ENCODE peak calls at places on chromosomes 6 and 20, in seven cellular contexts. One of them, this sample, is unnamed.
A peak's percentile ranks its signal among the peaks of the same experiment; 100 is the strongest.

GRCh38 chr20:32612831-32613595 is 27.9 kb upstream of the NOL4L start:
- DNase-seq in SJSA1: no peak
- DNase-seq in body of pancreas: no peak
- DNase-seq in hepatocyte: peak; percentile 61
- DNase-seq in MM.1S: no peak
- DNase-seq in IMR-90: no peak
- DNase-seq in right cardiac atrium: no peak
- DNase-seq in this sample: no peak

GRCh38 chr6:93779086-93779858 is 359.9 kb upstream of the EPHA7 start:
- DNase-seq in body of pancreas: no peak
- DNase-seq in MM.1S: no peak
- DNase-seq in SJSA1: no peak
- DNase-seq in right cardiac atrium: peak; percentile 16
- DNase-seq in hepatocyte: peak; percentile 45
- DNase-seq in IMR-90: no peak
- DNase-seq in this sample: no peak

GRCh38 chr6:155252581-155252980 is 11.2 kb upstream of the CLDN20 start:
- DNase-seq in SJSA1: no peak
- DNase-seq in hepatocyte: no peak
- DNase-seq in MM.1S: no peak
- DNase-seq in body of pancreas: no peak
- DNase-seq in right cardiac atrium: no peak
- DNase-seq in IMR-90: no peak
- DNase-seq in this sample: no peak

GRCh38 chr6:40933864-40934263 is 105.2 kb downstream of the UNC5CL start:
- DNase-seq in hepatocyte: no peak
- DNase-seq in right cardiac atrium: no peak
- DNase-seq in body of pancreas: no peak
- DNase-seq in IMR-90: peak; percentile 57
- DNase-seq in SJSA1: no peak
- DNase-seq in MM.1S: no peak
- DNase-seq in this sample: no peak

GRCh38 chr20:50401047-50401586 is 109.1 kb upstream of the PTPN1 start:
- DNase-seq in SJSA1: no peak
- DNase-seq in IMR-90: no peak
- DNase-seq in MM.1S: no peak
- DNase-seq in hepatocyte: no peak
- DNase-seq in right cardiac atrium: no peak
- DNase-seq in body of pancreas: no peak
- DNase-seq in this sample: no peak

GRCh38 chr6:153301602-153302001 is 170.5 kb upstream of the RGS17 start:
- DNase-seq in hepatocyte: no peak
- DNase-seq in SJSA1: no peak
- DNase-seq in right cardiac atrium: no peak
- DNase-seq in body of pancreas: no peak
- DNase-seq in IMR-90: no peak
- DNase-seq in MM.1S: no peak
- DNase-seq in this sample: no peak

GRCh38 chr20:31425797-31426196 is 14.6 kb upstream of the DEFB123 start:
- DNase-seq in right cardiac atrium: no peak
- DNase-seq in SJSA1: no peak
- DNase-seq in IMR-90: no peak
- DNase-seq in body of pancreas: no peak
- DNase-seq in MM.1S: no peak
- DNase-seq in hepatocyte: no peak
- DNase-seq in this sample: no peak

GRCh38 chr6:42367353-42368011 is 84.2 kb downstream of the TRERF1 start:
- DNase-seq in right cardiac atrium: no peak
- DNase-seq in SJSA1: peak; percentile 77
- DNase-seq in hepatocyte: no peak
- DNase-seq in IMR-90: peak; percentile 60
- DNase-seq in body of pancreas: no peak
- DNase-seq in MM.1S: peak; percentile 75
- DNase-seq in this sample: no peak

GRCh38 chr6:105326216-105326615 is 76.7 kb downstream of the PREP start:
- DNase-seq in MM.1S: no peak
- DNase-seq in hepatocyte: no peak
- DNase-seq in right cardiac atrium: no peak
- DNase-seq in SJSA1: no peak
- DNase-seq in IMR-90: peak; percentile 76
- DNase-seq in body of pancreas: peak; percentile 37
- DNase-seq in this sample: no peak

GRCh38 chr20:11905460-11906150 is 12.1 kb upstream of the BTBD3 start:
- DNase-seq in SJSA1: no peak
- DNase-seq in hepatocyte: peak; percentile 26
- DNase-seq in MM.1S: no peak
- DNase-seq in IMR-90: peak; percentile 29
- DNase-seq in body of pancreas: no peak
- DNase-seq in right cardiac atrium: no peak
- DNase-seq in this sample: no peak

GRCh38 chr6:139577124-139577800 is 202.8 kb upstream of the CITED2 start:
- DNase-seq in hepatocyte: no peak
- DNase-seq in SJSA1: no peak
- DNase-seq in right cardiac atrium: no peak
- DNase-seq in body of pancreas: peak; percentile 71
- DNase-seq in IMR-90: peak; percentile 44
- DNase-seq in MM.1S: no peak
- DNase-seq in this sample: no peak

GRCh38 chr6:35687658-35688604 is 784 bp downstream of the FKBP5 start:
- DNase-seq in hepatocyte: peak; percentile 67
- DNase-seq in SJSA1: peak; percentile 22
- DNase-seq in MM.1S: peak; percentile 76
- DNase-seq in body of pancreas: peak; percentile 70
- DNase-seq in right cardiac atrium: peak; percentile 50
- DNase-seq in IMR-90: peak; percentile 57
- DNase-seq in this sample: no peak

GRCh38 chr6:106574729-106575458 is 54.4 kb downstream of the RTN4IP1 start:
- DNase-seq in hepatocyte: peak; percentile 45
- DNase-seq in IMR-90: peak; percentile 70
- DNase-seq in MM.1S: no peak
- DNase-seq in right cardiac atrium: no peak
- DNase-seq in body of pancreas: no peak
- DNase-seq in SJSA1: peak; percentile 83
- DNase-seq in this sample: no peak

GRCh38 chr6:112780498-112781096 is 433.5 kb downstream of the RFPL4B start:
- DNase-seq in body of pancreas: peak; percentile 76
- DNase-seq in hepatocyte: peak; percentile 88
- DNase-seq in SJSA1: peak; percentile 61
- DNase-seq in MM.1S: peak; percentile 74
- DNase-seq in right cardiac atrium: peak; percentile 70
- DNase-seq in IMR-90: peak; percentile 84
- DNase-seq in this sample: no peak

GRCh38 chr6:42251911-42252637 is 34.4 kb upstream of the MRPS10 start:
- DNase-seq in SJSA1: no peak
- DNase-seq in right cardiac atrium: peak; percentile 78
- DNase-seq in MM.1S: no peak
- DNase-seq in hepatocyte: peak; percentile 55
- DNase-seq in body of pancreas: peak; percentile 69
- DNase-seq in IMR-90: no peak
- DNase-seq in this sample: no peak

GRCh38 chr20:63873477-63873971 is 8.5 kb downstream of the TPD52L2 start:
- DNase-seq in MM.1S: no peak
- DNase-seq in hepatocyte: no peak
- DNase-seq in body of pancreas: no peak
- DNase-seq in right cardiac atrium: peak; percentile 64
- DNase-seq in IMR-90: peak; percentile 92
- DNase-seq in SJSA1: no peak
- DNase-seq in this sample: no peak

GRCh38 chr6:36083446-36083845 is 46.9 kb upstream of the MAPK13 start:
- DNase-seq in MM.1S: no peak
- DNase-seq in SJSA1: no peak
- DNase-seq in hepatocyte: no peak
- DNase-seq in right cardiac atrium: no peak
- DNase-seq in IMR-90: no peak
- DNase-seq in body of pancreas: no peak
- DNase-seq in this sample: no peak

GRCh38 chr20:35342154-35342769 is 50.0 kb upstream of the FAM83C start:
- DNase-seq in right cardiac atrium: no peak
- DNase-seq in hepatocyte: no peak
- DNase-seq in SJSA1: no peak
- DNase-seq in IMR-90: no peak
- DNase-seq in body of pancreas: no peak
- DNase-seq in MM.1S: no peak
- DNase-seq in this sample: no peak

GRCh38 chr6:71720705-71721104 is 165.6 kb upstream of the RIMS1 start:
- DNase-seq in MM.1S: no peak
- DNase-seq in SJSA1: no peak
- DNase-seq in right cardiac atrium: no peak
- DNase-seq in body of pancreas: no peak
- DNase-seq in IMR-90: no peak
- DNase-seq in hepatocyte: peak; percentile 8
- DNase-seq in this sample: no peak

GRCh38 chr20:33209789-33210188 is 7.4 kb upstream of the BPIFA3 start:
- DNase-seq in body of pancreas: peak; percentile 81
- DNase-seq in SJSA1: peak; percentile 39
- DNase-seq in IMR-90: peak; percentile 52
- DNase-seq in MM.1S: peak; percentile 64
- DNase-seq in hepatocyte: peak; percentile 94
- DNase-seq in right cardiac atrium: peak; percentile 70
- DNase-seq in this sample: no peak

GRCh38 chr20:62476074-62476838 is 461 bp upstream of the GATA5 start:
- DNase-seq in SJSA1: no peak
- DNase-seq in hepatocyte: no peak
- DNase-seq in right cardiac atrium: peak; percentile 77
- DNase-seq in IMR-90: no peak
- DNase-seq in body of pancreas: no peak
- DNase-seq in MM.1S: no peak
- DNase-seq in this sample: no peak

GRCh38 chr6:167742719-167743303 is 83.9 kb upstream of the AFDN start:
- DNase-seq in hepatocyte: no peak
- DNase-seq in right cardiac atrium: no peak
- DNase-seq in IMR-90: no peak
- DNase-seq in MM.1S: no peak
- DNase-seq in body of pancreas: no peak
- DNase-seq in SJSA1: peak; percentile 27
- DNase-seq in this sample: no peak

GRCh38 chr6:30101939-30102700 is 10.8 kb downstream of the TRIM31 start:
- DNase-seq in MM.1S: peak; percentile 79
- DNase-seq in hepatocyte: peak; percentile 96
- DNase-seq in right cardiac atrium: peak; percentile 94
- DNase-seq in IMR-90: peak; percentile 77
- DNase-seq in SJSA1: peak; percentile 72
- DNase-seq in body of pancreas: peak; percentile 89
- DNase-seq in this sample: peak; percentile 36

DNA sequence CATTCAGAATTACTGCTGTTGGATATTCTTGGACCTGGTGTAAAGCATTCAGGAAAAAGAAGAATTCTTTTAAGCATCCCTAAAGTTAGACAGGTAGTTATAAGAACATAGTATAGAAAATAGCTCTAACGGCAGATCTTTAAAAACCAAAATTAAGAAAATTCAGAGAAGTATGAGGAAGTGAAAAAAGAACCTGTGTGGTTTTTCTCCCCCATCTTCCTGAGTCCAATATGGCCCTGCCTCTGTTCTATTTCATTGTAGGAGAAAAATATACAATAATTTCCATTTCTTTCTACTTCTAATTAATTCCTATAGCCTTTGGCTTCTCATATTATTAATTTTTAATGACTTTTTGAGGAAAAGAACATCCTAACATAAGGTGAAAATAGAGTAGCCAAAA is 47.1 kb downstream of the FHL5 start:
- DNase-seq in body of pancreas: no peak
- DNase-seq in hepatocyte: no peak
- DNase-seq in right cardiac atrium: no peak
- DNase-seq in MM.1S: no peak
- DNase-seq in SJSA1: no peak
- DNase-seq in IMR-90: no peak
- DNase-seq in this sample: no peak
- H3K4me1 ChIP-seq in body of pancreas: no peaks in the 10 kb centered on the region
- H3K4me1 ChIP-seq in hepatocyte: no peaks in the 10 kb centered on the region
- H3K4me1 ChIP-seq in right cardiac atrium: no peaks in the 10 kb centered on the region
- H3K4me1 ChIP-seq in MM.1S: peaks cover 34% of the 10 kb centered on the region
- H3K4me1 ChIP-seq in SJSA1: no peaks in the 10 kb centered on the region
- H3K4me1 ChIP-seq in IMR-90: no peaks in the 10 kb centered on the region
- H3K4me1 ChIP-seq in this sample: peaks cover 35% of the 10 kb centered on the region

GRCh38 chr6:3340891-3341290 is 82.1 kb downstream of the PSMG4 start:
- DNase-seq in hepatocyte: no peak
- DNase-seq in SJSA1: no peak
- DNase-seq in MM.1S: no peak
- DNase-seq in IMR-90: peak; percentile 28
- DNase-seq in right cardiac atrium: no peak
- DNase-seq in body of pancreas: no peak
- DNase-seq in this sample: no peak

GRCh38 chr6:3341467-3341866 is 82.7 kb downstream of the PSMG4 start:
- DNase-seq in IMR-90: peak; percentile 83
- DNase-seq in body of pancreas: no peak
- DNase-seq in right cardiac atrium: peak; percentile 57
- DNase-seq in MM.1S: no peak
- DNase-seq in hepatocyte: no peak
- DNase-seq in SJSA1: peak; percentile 61
- DNase-seq in this sample: no peak

GRCh38 chr6:3340358-3340798 is 81.6 kb downstream of the PSMG4 start:
- DNase-seq in hepatocyte: no peak
- DNase-seq in right cardiac atrium: no peak
- DNase-seq in SJSA1: no peak
- DNase-seq in IMR-90: no peak
- DNase-seq in MM.1S: no peak
- DNase-seq in body of pancreas: no peak
- DNase-seq in this sample: no peak

GRCh38 chr6:3345836-3346235 is 87.1 kb downstream of the PSMG4 start:
- DNase-seq in SJSA1: no peak
- DNase-seq in right cardiac atrium: no peak
- DNase-seq in IMR-90: no peak
- DNase-seq in body of pancreas: no peak
- DNase-seq in MM.1S: peak; percentile 54
- DNase-seq in hepatocyte: no peak
- DNase-seq in this sample: no peak

GRCh38 chr6:3343089-3343901 is 84.5 kb downstream of the PSMG4 start:
- DNase-seq in hepatocyte: no peak
- DNase-seq in body of pancreas: no peak
- DNase-seq in right cardiac atrium: no peak
- DNase-seq in IMR-90: no peak
- DNase-seq in MM.1S: no peak
- DNase-seq in SJSA1: no peak
- DNase-seq in this sample: no peak
- H3K4me1 ChIP-seq in hepatocyte: peaks cover 26% of the 10 kb centered on the region
- H3K4me1 ChIP-seq in body of pancreas: peaks cover 47% of the 10 kb centered on the region
- H3K4me1 ChIP-seq in right cardiac atrium: peaks cover 6% of the 10 kb centered on the region
- H3K4me1 ChIP-seq in IMR-90: peaks cover 4% of the 10 kb centered on the region
- H3K4me1 ChIP-seq in MM.1S: peaks cover 15% of the 10 kb centered on the region
- H3K4me1 ChIP-seq in SJSA1: peaks cover 20% of the 10 kb centered on the region
- H3K4me1 ChIP-seq in this sample: no peaks in the 10 kb centered on the region

DNA sequence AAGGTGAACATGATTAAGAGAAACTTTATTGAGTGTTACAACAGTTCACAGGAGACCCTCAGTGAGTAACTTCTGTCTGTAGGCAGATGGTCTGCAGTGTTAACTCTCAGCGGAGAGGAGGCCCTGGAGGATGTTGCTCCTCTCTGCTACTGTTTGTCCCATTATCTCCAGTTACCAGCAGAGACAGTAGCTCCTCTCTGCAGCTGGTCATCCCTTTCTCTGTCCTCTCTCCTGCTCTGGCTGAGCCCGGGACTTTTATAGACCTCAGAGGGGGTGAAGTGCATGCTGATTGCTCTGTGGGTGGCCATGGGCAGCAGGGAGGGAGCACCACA is 5.7 kb downstream of the GTSF1L start:
- DNase-seq in hepatocyte: no peak
- DNase-seq in MM.1S: no peak
- DNase-seq in body of pancreas: no peak
- DNase-seq in right cardiac atrium: no peak
- DNase-seq in IMR-90: no peak
- DNase-seq in SJSA1: peak; percentile 46
- DNase-seq in this sample: no peak
- H3K4me1 ChIP-seq in hepatocyte: no peaks in the 10 kb centered on the region
- H3K4me1 ChIP-seq in MM.1S: no peaks in the 10 kb centered on the region
- H3K4me1 ChIP-seq in body of pancreas: no peaks in the 10 kb centered on the region
- H3K4me1 ChIP-seq in right cardiac atrium: no peaks in the 10 kb centered on the region
- H3K4me1 ChIP-seq in IMR-90: peaks cover 8% of the 10 kb centered on the region
- H3K4me1 ChIP-seq in SJSA1: peaks cover 10% of the 10 kb centered on the region
- H3K4me1 ChIP-seq in this sample: no peaks in the 10 kb centered on the region

GRCh38 chr6:4341078-4341797 is 205.9 kb upstream of the ECI2 start:
- DNase-seq in right cardiac atrium: no peak
- DNase-seq in SJSA1: no peak
- DNase-seq in hepatocyte: no peak
- DNase-seq in IMR-90: no peak
- DNase-seq in MM.1S: no peak
- DNase-seq in body of pancreas: no peak
- DNase-seq in this sample: no peak
- H3K4me1 ChIP-seq in right cardiac atrium: no peaks in the 10 kb centered on the region
- H3K4me1 ChIP-seq in SJSA1: no peaks in the 10 kb centered on the region
- H3K4me1 ChIP-seq in hepatocyte: peaks cover 2% of the 10 kb centered on the region
- H3K4me1 ChIP-seq in IMR-90: no peaks in the 10 kb centered on the region
- H3K4me1 ChIP-seq in MM.1S: no peaks in the 10 kb centered on the region
- H3K4me1 ChIP-seq in body of pancreas: no peaks in the 10 kb centered on the region
- H3K4me1 ChIP-seq in this sample: no peaks in the 10 kb centered on the region

This sample was measured in thoracic aorta.